ENCODE peak calls at places on chromosomes 1 and 21, in eight cellular contexts. H is ascending aorta, C is upper lobe of right lung, R is uterus, B is left ventricle myocardium inferior, V is body of pancreas, L is NB4, O is progenitor cell of endocrine pancreas. P is an unnamed sample.
A peak's percentile ranks its signal among the peaks of the same experiment; 100 is the strongest.

GRCh38 chr1:63868220-63868897 is 94.5 kb downstream of the ROR1 start:
- DNase-seq in H (no peak), C (no peak), R (peak; percentile 59), B (no peak), V (no peak), L (no peak), O (no peak), P (no peak)

GRCh38 chr1:241464985-241465384 is 54.6 kb downstream of the FH start:
- DNase-seq in H (no peak), C (no peak), R (no peak), B (no peak), V (no peak), L (no peak), O (no peak), P (no peak)

GRCh38 chr1:160576430-160576829 is 2.9 kb downstream of the CD84 start:
- DNase-seq in H (no peak), C (no peak), R (no peak), B (no peak), V (no peak), L (no peak), O (no peak), P (no peak)

GRCh38 chr1:85850238-85850637 is 142.0 kb upstream of the ZNHIT6 start:
- DNase-seq in H (no peak), C (no peak), R (no peak), B (no peak), V (no peak), L (no peak), O (no peak), P (no peak)

GRCh38 chr1:216531308-216532239 is 108.3 kb upstream of the USH2A start:
- DNase-seq in H (no peak), C (no peak), R (no peak), B (no peak), V (no peak), L (no peak), O (no peak), P (no peak)

GRCh38 chr1:95793893-95794292 is 559.9 kb downstream of the RWDD3 start:
- DNase-seq in H (no peak), C (no peak), R (no peak), B (no peak), V (no peak), L (peak; percentile 22), O (no peak), P (no peak)

GRCh38 chr1:154870117-154870571 is at the start of gene KCNN3:
- DNase-seq in H (peak; percentile 96), C (peak; percentile 95), R (peak; percentile 98), B (peak; percentile 94), V (peak; percentile 97), L (peak; percentile 89), O (peak; percentile 91), P (peak; percentile 92)

GRCh38 chr1:94709891-94710581 is 110.1 kb upstream of the SLC44A3 start:
- DNase-seq in H (no peak), C (no peak), R (no peak), B (no peak), V (no peak), L (no peak), O (no peak), P (no peak)

GRCh38 chr1:74012583-74012982 is 185.4 kb downstream of the LRRIQ3 start:
- DNase-seq in H (no peak), C (no peak), R (no peak), B (no peak), V (no peak), L (no peak), O (no peak), P (no peak)

DNA sequence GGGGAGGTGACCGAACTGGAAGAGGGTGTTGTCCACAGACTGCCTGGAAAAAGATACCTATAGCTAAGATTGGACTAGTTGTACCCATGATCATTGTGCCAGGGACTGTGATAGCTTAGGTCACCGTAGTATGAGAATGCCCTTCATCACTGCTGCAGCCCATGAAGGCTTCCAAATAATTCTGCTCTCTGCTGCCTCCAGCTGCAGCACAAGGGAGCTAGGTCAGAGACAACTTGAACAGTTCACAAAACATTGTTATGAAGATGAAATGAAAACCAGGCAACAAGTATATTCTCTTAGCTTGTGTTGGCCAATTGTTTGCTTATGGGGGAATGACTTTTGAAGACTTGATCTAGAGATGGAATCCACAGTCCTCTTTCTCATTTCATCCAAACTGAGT is 246.7 kb downstream of the MRPL39 start:
- DNase-seq in H (no peak), C (no peak), R (no peak), B (no peak), V (no peak), L (peak; percentile 11), O (no peak), P (no peak)
- TF ChIP-seq CTCF in H (no peak), C (peak; percentile 11), R (no peak), B (no peak), V (no peak), L (peak; percentile 23), O (peak; percentile 8), P (no peak)

DNA sequence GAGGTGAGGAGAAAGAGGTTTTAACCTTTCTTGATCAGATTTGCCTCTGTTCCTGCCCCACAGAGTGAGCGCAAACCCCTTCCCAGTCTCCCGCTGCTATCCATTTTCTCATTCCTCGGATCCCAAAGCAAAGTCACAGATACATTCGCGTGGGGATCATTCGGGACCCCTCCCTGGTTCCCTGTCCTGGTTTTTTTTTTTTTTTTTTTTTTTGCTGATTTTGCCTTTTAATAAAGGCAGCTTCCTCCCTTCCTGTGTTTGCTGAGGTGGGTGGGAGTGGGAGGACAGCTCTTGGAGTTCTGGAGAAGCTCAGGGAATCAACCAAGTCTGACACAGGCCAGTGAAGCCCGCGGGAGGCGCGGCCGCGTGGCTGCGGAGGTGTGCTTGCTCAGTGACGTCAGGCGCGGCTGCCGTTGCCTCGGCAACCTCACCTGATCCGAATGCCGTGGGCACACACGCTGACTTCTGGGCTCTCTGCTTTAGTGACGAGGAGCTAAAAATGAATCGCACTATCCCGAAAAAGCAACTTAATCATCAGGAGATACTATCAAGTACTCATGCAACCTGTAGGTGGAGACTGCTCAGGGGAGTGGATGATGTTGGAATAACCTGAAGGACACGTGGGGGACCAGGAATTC is 106.4 kb downstream of the TBX19 start:
- DNase-seq in H (peak; percentile 66), C (peak; percentile 85), R (peak; percentile 77), B (no peak), V (peak; percentile 71), L (no peak), O (peak; percentile 48), P (no peak)
- TF ChIP-seq CTCF in H (no peak), C (no peak), R (no peak), B (no peak), V (no peak), L (no peak), O (peak; percentile 20), P (no peak)

DNA sequence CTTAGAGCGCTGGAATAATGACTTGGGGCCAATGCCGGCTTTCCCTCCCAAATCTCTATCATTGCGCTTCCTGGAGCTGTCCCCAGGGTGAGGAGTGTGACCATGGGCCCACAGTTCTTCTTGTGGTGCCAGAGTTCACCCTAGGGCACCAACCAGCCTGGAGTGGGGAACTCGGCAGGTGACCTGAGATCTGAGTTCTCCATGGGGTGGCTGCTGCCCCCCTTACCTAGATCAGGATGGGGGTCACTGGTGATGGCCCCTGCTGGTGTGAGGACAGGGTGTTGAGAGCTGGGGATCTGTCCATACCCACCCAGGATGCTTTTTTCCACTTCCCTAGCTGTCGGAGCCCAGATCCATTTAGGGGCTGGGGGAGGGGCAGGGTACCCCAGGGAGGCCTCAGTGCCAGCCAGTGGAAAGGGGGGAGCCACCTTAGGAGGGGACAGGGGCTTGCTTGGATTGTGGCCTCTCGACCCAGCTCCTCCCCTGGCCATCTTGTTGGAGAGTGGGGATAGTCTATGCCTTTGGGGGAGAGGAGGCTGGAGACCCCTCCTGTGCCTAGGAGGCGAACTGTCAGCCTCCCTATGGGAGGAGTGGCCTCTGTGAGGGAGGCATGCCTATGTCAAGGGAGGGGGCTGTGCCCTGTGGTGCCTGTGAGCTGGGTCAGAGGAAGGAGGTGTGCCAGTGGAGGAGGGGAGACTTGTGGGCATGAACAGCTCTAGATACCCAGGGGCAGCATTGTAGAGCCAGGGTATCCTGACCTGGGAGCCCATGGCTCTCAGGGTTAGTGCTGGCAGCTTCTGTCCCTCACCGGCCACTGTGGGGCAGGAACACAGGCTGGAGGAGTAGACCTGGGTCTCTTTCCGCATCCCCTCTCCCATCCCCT is 1.8 kb downstream of the FOXO6 start:
- DNase-seq in H (no peak), C (no peak), R (no peak), B (no peak), V (no peak), L (no peak), O (no peak), P (no peak)
- TF ChIP-seq CTCF in H (no peak), C (no peak), R (no peak), B (no peak), V (no peak), L (no peak), O (no peak), P (no peak)

GRCh38 chr1:227789042-227789880 is 26.2 kb upstream of the PRSS38 start:
- DNase-seq in H (peak; percentile 61), C (peak; percentile 59), R (no peak), B (no peak), V (no peak), L (no peak), O (no peak), P (peak; percentile 17)
- TF ChIP-seq CTCF in H (no peak), C (no peak), R (no peak), B (no peak), V (no peak), L (no peak), O (no peak), P (no peak)

DNA sequence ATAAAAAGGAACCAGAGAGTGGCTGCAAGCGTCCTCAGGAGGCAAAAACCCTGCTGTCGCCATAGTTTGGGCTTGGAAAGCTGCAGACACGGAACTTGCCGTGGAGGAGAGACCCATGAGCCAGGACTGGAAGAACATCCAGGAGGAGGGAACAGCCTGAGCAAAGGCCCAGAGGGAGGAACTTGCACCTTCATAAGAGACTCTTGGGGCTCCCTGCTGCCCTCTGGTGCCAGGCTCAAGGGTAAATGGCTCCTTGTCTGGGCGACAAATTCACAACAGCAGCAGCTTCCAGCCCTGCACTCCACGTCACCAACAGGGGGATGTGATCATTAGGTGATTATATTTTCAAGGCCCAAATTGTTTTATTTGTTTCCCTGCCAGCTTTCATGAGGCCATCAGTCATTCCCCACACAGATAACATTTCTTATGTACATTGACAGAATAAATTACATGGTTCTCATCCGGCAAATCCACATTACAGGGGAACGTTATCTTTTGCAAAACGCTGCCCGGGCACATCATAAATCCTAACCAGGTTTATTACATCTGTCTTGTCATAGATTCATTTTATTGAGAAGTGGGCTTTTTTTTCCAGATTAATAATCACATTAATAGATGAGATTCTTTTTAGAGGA is 143.0 kb upstream of the GRIK3 start:
- DNase-seq in H (no peak), C (no peak), R (no peak), B (no peak), V (peak; percentile 19), L (peak; percentile 63), O (no peak), P (no peak)
- TF ChIP-seq CTCF in H (no peak), C (peak; percentile 37), R (no peak), B (peak; percentile 33), V (peak; percentile 26), L (peak; percentile 75), O (peak; percentile 53), P (no peak)

DNA sequence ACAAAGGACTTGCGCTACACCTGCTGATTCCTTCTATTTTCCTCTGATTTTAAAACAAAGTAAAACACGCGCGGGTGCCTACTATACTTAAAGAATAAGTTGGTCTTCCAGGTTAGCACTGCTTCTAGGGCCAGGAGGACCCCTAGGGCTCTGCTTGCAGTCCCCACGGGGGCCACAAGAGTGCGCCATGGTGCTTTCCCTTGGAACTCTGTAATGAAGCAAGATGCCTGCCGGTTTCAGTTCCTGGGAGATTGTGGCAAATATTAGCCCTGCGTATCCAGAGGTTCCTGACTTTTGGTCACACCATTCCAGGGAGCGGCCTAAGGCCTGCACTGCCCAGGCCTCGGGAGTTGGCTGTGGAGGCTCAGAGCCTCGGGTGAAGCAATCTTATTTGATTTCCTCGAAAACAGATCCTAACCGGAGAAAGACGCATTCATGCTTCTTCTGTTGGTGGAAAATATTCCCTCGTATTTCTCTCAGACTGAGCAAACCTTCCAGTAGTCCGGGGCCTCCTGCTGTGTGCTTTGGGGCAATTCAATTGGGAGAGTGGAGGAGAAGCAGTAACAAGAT is 25.3 kb downstream of the ADAM30 start:
- DNase-seq in H (peak; percentile 88), C (peak; percentile 85), R (peak; percentile 86), B (peak; percentile 75), V (peak; percentile 75), L (peak; percentile 76), O (peak; percentile 90), P (peak; percentile 71)
- TF ChIP-seq CTCF in H (peak; percentile 88), C (peak; percentile 89), R (peak; percentile 85), B (peak; percentile 87), V (peak; percentile 82), L (peak; percentile 98), O (peak; percentile 93), P (peak; percentile 78)

P was measured in heart left ventricle.